ENCODE peak calls at places on chromosomes 4 and X, in ten cellular contexts. One of them, this sample, is unnamed.

GRCh38 chr4:56728512-56728911 is 47.4 kb upstream of the HOPX start:
- DNase-seq in thyroid gland: peak
- DNase-seq in A549: peak
- DNase-seq in breast epithelium: no peak
- DNase-seq in tibial nerve: peak
- DNase-seq in heart left ventricle: peak
- DNase-seq in NB4: peak
- DNase-seq in suprapubic skin: no peak
- DNase-seq in K562: no peak
- DNase-seq in spleen: no peak
- DNase-seq in this sample: peak

GRCh38 chr4:11724731-11725130 is 296.0 kb upstream of the HS3ST1 start:
- DNase-seq in thyroid gland: no peak
- DNase-seq in tibial nerve: no peak
- DNase-seq in breast epithelium: no peak
- DNase-seq in K562: no peak
- DNase-seq in suprapubic skin: no peak
- DNase-seq in A549: no peak
- DNase-seq in NB4: no peak
- DNase-seq in heart left ventricle: no peak
- DNase-seq in spleen: no peak
- DNase-seq in this sample: no peak

GRCh38 chrX:12617241-12617640 is 174.0 kb upstream of the PRPS2 start:
- DNase-seq in breast epithelium: no peak
- DNase-seq in heart left ventricle: no peak
- DNase-seq in NB4: no peak
- DNase-seq in thyroid gland: no peak
- DNase-seq in A549: no peak
- DNase-seq in suprapubic skin: no peak
- DNase-seq in K562: no peak
- DNase-seq in spleen: no peak
- DNase-seq in tibial nerve: no peak
- DNase-seq in this sample: no peak

GRCh38 chrX:123859828-123860505 is at the start of gene XIAP:
- DNase-seq in tibial nerve: peak
- DNase-seq in NB4: peak
- DNase-seq in thyroid gland: peak
- DNase-seq in suprapubic skin: peak
- DNase-seq in A549: peak
- DNase-seq in breast epithelium: peak
- DNase-seq in K562: peak
- DNase-seq in spleen: peak
- DNase-seq in heart left ventricle: peak
- DNase-seq in this sample: peak

GRCh38 chr4:182643801-182644311 is 273.3 kb downstream of the DCTD start:
- DNase-seq in A549: no peak
- DNase-seq in spleen: no peak
- DNase-seq in tibial nerve: no peak
- DNase-seq in heart left ventricle: peak
- DNase-seq in breast epithelium: no peak
- DNase-seq in K562: no peak
- DNase-seq in NB4: no peak
- DNase-seq in suprapubic skin: no peak
- DNase-seq in thyroid gland: no peak
- DNase-seq in this sample: no peak

GRCh38 chr4:67250497-67250896 is 294.8 kb downstream of the CENPC start:
- DNase-seq in tibial nerve: no peak
- DNase-seq in breast epithelium: no peak
- DNase-seq in spleen: no peak
- DNase-seq in thyroid gland: no peak
- DNase-seq in K562: no peak
- DNase-seq in suprapubic skin: no peak
- DNase-seq in heart left ventricle: no peak
- DNase-seq in A549: no peak
- DNase-seq in NB4: peak
- DNase-seq in this sample: no peak

GRCh38 chr4:89868999-89869589 is 25.6 kb upstream of the MMRN1 start:
- DNase-seq in spleen: no peak
- DNase-seq in NB4: no peak
- DNase-seq in thyroid gland: no peak
- DNase-seq in breast epithelium: no peak
- DNase-seq in K562: no peak
- DNase-seq in tibial nerve: no peak
- DNase-seq in heart left ventricle: no peak
- DNase-seq in A549: no peak
- DNase-seq in suprapubic skin: no peak
- DNase-seq in this sample: no peak

GRCh38 chr4:122052714-122053113 is 99.4 kb upstream of the BLTP1 start:
- DNase-seq in A549: no peak
- DNase-seq in K562: no peak
- DNase-seq in suprapubic skin: no peak
- DNase-seq in heart left ventricle: peak
- DNase-seq in breast epithelium: no peak
- DNase-seq in spleen: no peak
- DNase-seq in NB4: no peak
- DNase-seq in thyroid gland: no peak
- DNase-seq in tibial nerve: no peak
- DNase-seq in this sample: no peak

GRCh38 chr4:31069151-31069550 is 349.0 kb downstream of the PCDH7 start:
- DNase-seq in A549: no peak
- DNase-seq in K562: no peak
- DNase-seq in spleen: no peak
- DNase-seq in thyroid gland: no peak
- DNase-seq in breast epithelium: no peak
- DNase-seq in suprapubic skin: no peak
- DNase-seq in tibial nerve: no peak
- DNase-seq in heart left ventricle: no peak
- DNase-seq in NB4: no peak
- DNase-seq in this sample: no peak

GRCh38 chr4:24651266-24651665 is 66.9 kb upstream of the DHX15 start:
- DNase-seq in spleen: no peak
- DNase-seq in tibial nerve: no peak
- DNase-seq in K562: no peak
- DNase-seq in thyroid gland: no peak
- DNase-seq in NB4: peak
- DNase-seq in breast epithelium: no peak
- DNase-seq in heart left ventricle: no peak
- DNase-seq in A549: no peak
- DNase-seq in suprapubic skin: no peak
- DNase-seq in this sample: no peak

GRCh38 chr4:35725131-35725530 is 519.2 kb downstream of the ARAP2 start:
- DNase-seq in A549: no peak
- DNase-seq in tibial nerve: no peak
- DNase-seq in heart left ventricle: no peak
- DNase-seq in suprapubic skin: no peak
- DNase-seq in spleen: no peak
- DNase-seq in breast epithelium: no peak
- DNase-seq in K562: no peak
- DNase-seq in NB4: peak
- DNase-seq in thyroid gland: no peak
- DNase-seq in this sample: no peak

GRCh38 chr4:4717692-4718091 is 141.8 kb upstream of the MSX1 start:
- DNase-seq in breast epithelium: no peak
- DNase-seq in thyroid gland: no peak
- DNase-seq in K562: no peak
- DNase-seq in suprapubic skin: no peak
- DNase-seq in heart left ventricle: no peak
- DNase-seq in spleen: no peak
- DNase-seq in NB4: no peak
- DNase-seq in A549: no peak
- DNase-seq in tibial nerve: no peak
- DNase-seq in this sample: peak

GRCh38 chr4:126414741-126415140 is 1100.0 kb downstream of the FAT4 start:
- DNase-seq in suprapubic skin: no peak
- DNase-seq in tibial nerve: no peak
- DNase-seq in NB4: no peak
- DNase-seq in A549: no peak
- DNase-seq in heart left ventricle: no peak
- DNase-seq in breast epithelium: no peak
- DNase-seq in spleen: no peak
- DNase-seq in K562: no peak
- DNase-seq in thyroid gland: peak
- DNase-seq in this sample: no peak

GRCh38 chrX:332496-332860 is 13.9 kb upstream of the GTPBP6 start:
- DNase-seq in A549: no peak
- DNase-seq in suprapubic skin: no peak
- DNase-seq in spleen: peak
- DNase-seq in heart left ventricle: no peak
- DNase-seq in thyroid gland: no peak
- DNase-seq in tibial nerve: no peak
- DNase-seq in NB4: no peak
- DNase-seq in breast epithelium: no peak
- DNase-seq in K562: no peak
- DNase-seq in this sample: no peak

GRCh38 chr4:83413676-83414075 is 41.9 kb downstream of the HELQ start:
- DNase-seq in breast epithelium: no peak
- DNase-seq in NB4: no peak
- DNase-seq in suprapubic skin: no peak
- DNase-seq in A549: no peak
- DNase-seq in spleen: no peak
- DNase-seq in K562: no peak
- DNase-seq in thyroid gland: no peak
- DNase-seq in heart left ventricle: no peak
- DNase-seq in tibial nerve: no peak
- DNase-seq in this sample: no peak

GRCh38 chrX:40078489-40079288 is 19.1 kb downstream of the BCOR start:
- DNase-seq in spleen: no peak
- DNase-seq in thyroid gland: no peak
- DNase-seq in heart left ventricle: no peak
- DNase-seq in A549: no peak
- DNase-seq in K562: no peak
- DNase-seq in NB4: no peak
- DNase-seq in tibial nerve: no peak
- DNase-seq in breast epithelium: no peak
- DNase-seq in suprapubic skin: no peak
- DNase-seq in this sample: no peak

GRCh38 chr4:81260443-81261102 is 45.6 kb upstream of the PRKG2 start:
- DNase-seq in thyroid gland: no peak
- DNase-seq in A549: no peak
- DNase-seq in K562: peak
- DNase-seq in tibial nerve: no peak
- DNase-seq in heart left ventricle: no peak
- DNase-seq in spleen: no peak
- DNase-seq in suprapubic skin: no peak
- DNase-seq in breast epithelium: no peak
- DNase-seq in NB4: no peak
- DNase-seq in this sample: no peak

DNA sequence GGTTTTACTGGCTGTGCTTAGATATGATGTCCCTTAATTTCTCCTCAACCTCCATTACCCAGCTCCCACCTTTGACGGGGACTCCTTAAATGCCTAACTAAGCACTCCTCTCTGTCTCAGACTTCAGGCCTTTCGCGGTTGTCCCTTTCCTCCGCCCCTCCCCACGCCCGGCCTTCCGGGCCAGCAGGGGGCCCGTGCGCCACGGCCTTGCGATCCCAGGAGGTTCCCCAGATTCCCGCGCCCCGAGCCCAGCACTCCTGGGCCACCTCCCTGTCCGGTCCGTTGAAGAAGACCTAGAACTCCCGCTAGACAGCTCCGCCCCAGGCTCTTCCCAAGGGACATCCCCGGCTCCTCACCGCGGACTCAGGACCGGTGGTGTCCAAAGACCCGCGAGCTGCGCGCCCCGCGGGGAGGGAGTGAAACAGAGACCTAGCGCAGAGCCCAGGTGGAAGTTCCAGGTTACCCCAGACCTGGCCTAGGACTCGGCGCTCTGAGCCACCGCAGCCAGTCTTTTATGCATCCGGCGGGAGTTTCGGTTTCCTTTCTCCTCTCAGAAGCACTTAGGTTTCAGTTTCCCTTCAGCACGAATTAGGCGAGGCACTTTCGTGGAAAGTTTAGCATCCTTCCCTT is at the start of gene DDX60:
- DNase-seq in heart left ventricle: peak
- DNase-seq in breast epithelium: peak
- DNase-seq in A549: peak
- DNase-seq in spleen: peak
- DNase-seq in thyroid gland: peak
- DNase-seq in NB4: peak
- DNase-seq in tibial nerve: peak
- DNase-seq in K562: peak
- DNase-seq in suprapubic skin: peak
- DNase-seq in this sample: peak
- TF ChIP-seq POLR2A in heart left ventricle: peak
- TF ChIP-seq POLR2A in breast epithelium: no peak
- TF ChIP-seq POLR2A in A549: peak
- TF ChIP-seq POLR2A in spleen: peak
- TF ChIP-seq POLR2A in thyroid gland: peak
- TF ChIP-seq POLR2A in NB4: no peak
- TF ChIP-seq POLR2A in tibial nerve: no peak
- TF ChIP-seq POLR2A in K562: no peak
- TF ChIP-seq POLR2A in suprapubic skin: no peak
- TF ChIP-seq POLR2A in this sample: peak

GRCh38 chrX:47836164-47837072 is at the start of gene ZNF81:
- DNase-seq in suprapubic skin: peak
- DNase-seq in K562: peak
- DNase-seq in heart left ventricle: peak
- DNase-seq in tibial nerve: peak
- DNase-seq in thyroid gland: peak
- DNase-seq in breast epithelium: peak
- DNase-seq in NB4: peak
- DNase-seq in spleen: peak
- DNase-seq in A549: peak
- DNase-seq in this sample: peak
- TF ChIP-seq POLR2A in suprapubic skin: no peak
- TF ChIP-seq POLR2A in K562: peak
- TF ChIP-seq POLR2A in heart left ventricle: peak
- TF ChIP-seq POLR2A in tibial nerve: peak
- TF ChIP-seq POLR2A in thyroid gland: peak
- TF ChIP-seq POLR2A in breast epithelium: no peak
- TF ChIP-seq POLR2A in NB4: peak
- TF ChIP-seq POLR2A in spleen: no peak
- TF ChIP-seq POLR2A in A549: peak
- TF ChIP-seq POLR2A in this sample: peak

GRCh38 chrX:104151037-104151436 is 5.8 kb downstream of the SLC25A53 start:
- DNase-seq in NB4: no peak
- DNase-seq in tibial nerve: no peak
- DNase-seq in A549: no peak
- DNase-seq in suprapubic skin: no peak
- DNase-seq in breast epithelium: no peak
- DNase-seq in spleen: no peak
- DNase-seq in thyroid gland: no peak
- DNase-seq in K562: no peak
- DNase-seq in heart left ventricle: no peak
- DNase-seq in this sample: no peak

GRCh38 chrX:104156630-104157529 is at the start of gene SLC25A53:
- DNase-seq in suprapubic skin: peak
- DNase-seq in breast epithelium: peak
- DNase-seq in thyroid gland: peak
- DNase-seq in tibial nerve: peak
- DNase-seq in A549: peak
- DNase-seq in K562: peak
- DNase-seq in spleen: peak
- DNase-seq in heart left ventricle: peak
- DNase-seq in NB4: peak
- DNase-seq in this sample: peak
- TF ChIP-seq POLR2A in suprapubic skin: no peak
- TF ChIP-seq POLR2A in breast epithelium: no peak
- TF ChIP-seq POLR2A in thyroid gland: peak
- TF ChIP-seq POLR2A in tibial nerve: peak
- TF ChIP-seq POLR2A in A549: peak
- TF ChIP-seq POLR2A in K562: peak
- TF ChIP-seq POLR2A in spleen: peak
- TF ChIP-seq POLR2A in heart left ventricle: peak
- TF ChIP-seq POLR2A in NB4: peak
- TF ChIP-seq POLR2A in this sample: peak

GRCh38 chr4:99349338-99349737 is 3.2 kb downstream of the ADH1C start:
- DNase-seq in A549: no peak
- DNase-seq in thyroid gland: no peak
- DNase-seq in NB4: no peak
- DNase-seq in heart left ventricle: no peak
- DNase-seq in breast epithelium: no peak
- DNase-seq in suprapubic skin: no peak
- DNase-seq in K562: no peak
- DNase-seq in spleen: no peak
- DNase-seq in tibial nerve: no peak
- DNase-seq in this sample: no peak
- TF ChIP-seq POLR2A in A549: no peak
- TF ChIP-seq POLR2A in thyroid gland: no peak
- TF ChIP-seq POLR2A in NB4: no peak
- TF ChIP-seq POLR2A in heart left ventricle: no peak
- TF ChIP-seq POLR2A in breast epithelium: no peak
- TF ChIP-seq POLR2A in suprapubic skin: no peak
- TF ChIP-seq POLR2A in K562: no peak
- TF ChIP-seq POLR2A in spleen: no peak
- TF ChIP-seq POLR2A in tibial nerve: no peak
- TF ChIP-seq POLR2A in this sample: no peak

This sample was measured in body of pancreas.